ENCODE peak calls at places on chromosomes 4 and X, in six cellular contexts. One of them, this sample, is unnamed.

GRCh38 chr4:15906024-15906443 is 32.5 kb downstream of the FGFBP1 start:
- DNase-seq in DMS153: peak
- DNase-seq in cardiac septum: peak
- DNase-seq in iris pigment epithelial cell: peak
- DNase-seq in amniotic stem cell: no peak
- DNase-seq in neural crest cell: no peak
- DNase-seq in this sample: no peak

GRCh38 chr4:82515705-82516104 is 46.1 kb downstream of the TMEM150C start:
- DNase-seq in iris pigment epithelial cell: peak
- DNase-seq in amniotic stem cell: peak
- DNase-seq in cardiac septum: no peak
- DNase-seq in DMS153: peak
- DNase-seq in neural crest cell: no peak
- DNase-seq in this sample: peak

GRCh38 chrX:151870603-151871002 is 42.1 kb upstream of the MAGEA4 start:
- DNase-seq in iris pigment epithelial cell: peak
- DNase-seq in cardiac septum: no peak
- DNase-seq in neural crest cell: no peak
- DNase-seq in DMS153: no peak
- DNase-seq in amniotic stem cell: peak
- DNase-seq in this sample: peak

GRCh38 chr4:72418458-72418857 is 150.6 kb downstream of the ADAMTS3 start:
- DNase-seq in iris pigment epithelial cell: peak
- DNase-seq in cardiac septum: no peak
- DNase-seq in neural crest cell: no peak
- DNase-seq in DMS153: peak
- DNase-seq in amniotic stem cell: peak
- DNase-seq in this sample: peak

GRCh38 chr4:181465826-181466225 is 777.4 kb upstream of the TENM3 start:
- DNase-seq in cardiac septum: no peak
- DNase-seq in DMS153: no peak
- DNase-seq in neural crest cell: no peak
- DNase-seq in amniotic stem cell: no peak
- DNase-seq in iris pigment epithelial cell: no peak
- DNase-seq in this sample: no peak

GRCh38 chrX:95076449-95076848 is 1402.4 kb downstream of the FAM133A start:
- DNase-seq in iris pigment epithelial cell: peak
- DNase-seq in amniotic stem cell: peak
- DNase-seq in cardiac septum: no peak
- DNase-seq in neural crest cell: peak
- DNase-seq in DMS153: peak
- DNase-seq in this sample: no peak

GRCh38 chr4:52588097-52588496 is 71.0 kb downstream of the USP46 start:
- DNase-seq in neural crest cell: peak
- DNase-seq in DMS153: no peak
- DNase-seq in iris pigment epithelial cell: no peak
- DNase-seq in amniotic stem cell: no peak
- DNase-seq in cardiac septum: no peak
- DNase-seq in this sample: no peak

GRCh38 chr4:153244969-153245368 is 40.7 kb downstream of the TRIM2 start:
- DNase-seq in cardiac septum: no peak
- DNase-seq in iris pigment epithelial cell: no peak
- DNase-seq in amniotic stem cell: no peak
- DNase-seq in neural crest cell: no peak
- DNase-seq in DMS153: no peak
- DNase-seq in this sample: no peak

GRCh38 chr4:8913121-8913857 is 41.6 kb upstream of the HMX1 start:
- DNase-seq in iris pigment epithelial cell: no peak
- DNase-seq in amniotic stem cell: no peak
- DNase-seq in neural crest cell: no peak
- DNase-seq in cardiac septum: no peak
- DNase-seq in DMS153: no peak
- DNase-seq in this sample: no peak

GRCh38 chr4:48228887-48229462 is 40.7 kb downstream of the TEC start:
- DNase-seq in neural crest cell: no peak
- DNase-seq in iris pigment epithelial cell: peak
- DNase-seq in cardiac septum: no peak
- DNase-seq in DMS153: no peak
- DNase-seq in amniotic stem cell: no peak
- DNase-seq in this sample: no peak

This sample was measured in fibroblast of the conjunctiva.